ENCODE peak calls at places on chromosomes 7 and 10, in seven cellular contexts. Z is transverse colon; T is CD4-positive, alpha-beta T cell; P is Caco-2; K is CD8-positive, alpha-beta T cell; B is H1; J is fibroblast of lung. M is an unnamed sample.

GRCh38 chr7:28442540-28443420 is 30.5 kb downstream of the CREB5 start:
- DNase-seq in Z (no peak), T (no peak), P (peak; percentile 70), K (no peak), B (no peak), J (no peak), M (no peak)

GRCh38 chr10:32327364-32327691 is 19.6 kb downstream of the EPC1 start:
- DNase-seq in Z (no peak), T (no peak), P (no peak), K (no peak), B (no peak), J (peak; percentile 25), M (no peak)

GRCh38 chr7:25496394-25497103 is 268.3 kb upstream of the NPVF start:
- DNase-seq in Z (no peak), T (no peak), P (no peak), K (no peak), B (no peak), J (no peak), M (no peak)

GRCh38 chr7:144513332-144513731 is 109.8 kb upstream of the NOBOX start:
- DNase-seq in Z (no peak), T (no peak), P (no peak), K (no peak), B (no peak), J (peak; percentile 3), M (no peak)

GRCh38 chr10:102644066-102644645 is at the start of gene TRIM8:
- DNase-seq in Z (peak; percentile 69), T (peak; percentile 33), P (peak; percentile 62), K (peak; percentile 78), B (no peak), J (no peak), M (peak; percentile 85)

GRCh38 chr7:3979956-3980643 is 679.0 kb downstream of the SDK1 start:
- DNase-seq in Z (no peak), T (no peak), P (no peak), K (no peak), B (peak; percentile 5), J (no peak), M (no peak)

GRCh38 chr7:74083928-74084721 is 521 bp downstream of the LIMK1 start:
- DNase-seq in Z (peak; percentile 41), T (no peak), P (peak; percentile 66), K (no peak), B (no peak), J (peak; percentile 62), M (no peak)

GRCh38 chr10:96700477-96701099 is 19.7 kb downstream of the PIK3AP1 start:
- DNase-seq in Z (peak; percentile 51), T (no peak), P (no peak), K (no peak), B (no peak), J (no peak), M (peak; percentile 92)

GRCh38 chr10:33233191-33233590 is 101.3 kb downstream of the NRP1 start:
- DNase-seq in Z (no peak), T (no peak), P (no peak), K (no peak), B (no peak), J (no peak), M (no peak)

GRCh38 chr10:123865350-123865749 is 26.3 kb downstream of the CPXM2 start:
- DNase-seq in Z (no peak), T (no peak), P (no peak), K (no peak), B (no peak), J (no peak), M (no peak)

GRCh38 chr7:148042935-148043334 is 547.6 kb upstream of the C7orf33 start:
- DNase-seq in Z (no peak), T (no peak), P (no peak), K (no peak), B (no peak), J (no peak), M (no peak)

GRCh38 chr10:75438275-75438674 is 6.9 kb downstream of the LRMDA start:
- DNase-seq in Z (no peak), T (no peak), P (peak; percentile 46), K (no peak), B (no peak), J (no peak), M (no peak)
- H3K27me3 ChIP-seq in Z (no peaks in the 10 kb centered on the region), T (peaks cover 20% of the 10 kb centered on the region), P (no peaks in the 10 kb centered on the region), K (no peaks in the 10 kb centered on the region), B (peaks cover 23% of the 10 kb centered on the region), J (no peaks in the 10 kb centered on the region), M (no peaks in the 10 kb centered on the region)

GRCh38 chr7:50588937-50589336 is 23.7 kb upstream of the DDC start:
- DNase-seq in Z (no peak), T (no peak), P (no peak), K (no peak), B (no peak), J (no peak), M (no peak)
- TF ChIP-seq CTCF in Z (no peak), T (no peak), P (peak; percentile 1), K (no peak), B (peak; percentile 58), J (peak; percentile 15), M (no peak)

GRCh38 chr7:155355176-155355575 is 57.5 kb downstream of the INSIG1 start:
- DNase-seq in Z (no peak), T (no peak), P (no peak), K (no peak), B (no peak), J (no peak), M (peak; percentile 40)
- H3K27me3 ChIP-seq in Z (peaks cover 43% of the 10 kb centered on the region), T (peaks cover 3% of the 10 kb centered on the region), P (no peaks in the 10 kb centered on the region), K (no peaks in the 10 kb centered on the region), B (no peaks in the 10 kb centered on the region), J (no peaks in the 10 kb centered on the region), M (no peaks in the 10 kb centered on the region)

DNA sequence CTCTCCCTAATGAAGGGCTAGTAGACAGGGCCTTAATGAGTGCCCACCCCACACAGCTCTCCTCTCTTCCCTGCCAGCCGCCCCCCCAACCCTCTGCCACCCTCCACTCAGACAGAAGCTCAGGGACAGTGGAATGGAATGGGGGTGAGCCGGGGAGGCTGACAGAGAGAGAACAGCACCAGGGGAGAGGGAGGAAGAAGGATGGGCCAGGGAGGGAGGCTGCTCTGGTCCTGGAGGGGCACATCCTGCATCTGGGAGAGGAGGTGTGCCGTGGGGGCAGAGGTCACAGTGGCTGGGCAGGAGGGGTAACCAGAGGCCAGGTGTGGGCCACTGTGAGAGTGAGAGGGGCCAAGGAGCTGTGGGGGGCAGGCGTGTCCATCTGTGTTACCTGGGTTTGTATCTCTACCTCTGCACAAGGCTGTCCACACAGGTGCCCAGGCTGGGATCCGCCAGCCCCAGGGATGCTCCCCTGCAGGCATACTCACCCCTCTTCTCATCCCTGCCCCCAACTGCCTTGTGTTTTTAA is 2.4 kb downstream of the NYAP1 start:
- DNase-seq in Z (no peak), T (no peak), P (no peak), K (no peak), B (no peak), J (no peak), M (no peak)
- TF ChIP-seq CTCF in Z (no peak), T (no peak), P (no peak), K (no peak), B (no peak), J (no peak), M (no peak)

DNA sequence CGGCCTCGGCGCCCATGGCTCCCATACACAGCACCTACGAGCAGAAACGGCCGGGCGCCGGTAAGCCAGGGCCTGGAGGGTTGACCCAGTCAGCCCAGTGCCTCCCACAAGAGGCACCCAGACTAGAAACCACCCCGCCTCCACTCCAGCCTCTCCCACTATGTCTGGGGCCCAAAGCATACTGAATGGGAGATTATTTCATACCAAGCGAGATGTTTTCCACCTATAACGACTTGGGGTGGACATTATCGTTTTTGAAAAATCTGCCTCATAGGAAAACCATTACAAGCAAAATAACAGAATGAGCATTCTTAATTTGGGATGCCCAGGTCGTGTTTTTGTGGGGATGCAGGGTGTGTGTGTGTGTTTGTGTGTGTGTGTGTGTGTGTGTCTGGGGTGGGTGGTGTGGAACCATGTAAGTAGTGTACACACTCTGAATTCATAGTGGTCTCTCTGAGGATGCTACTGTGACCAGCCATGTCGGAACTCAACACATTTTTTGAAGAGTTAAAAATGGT is 1.6 kb downstream of the HOXA6 start:
- DNase-seq in Z (peak; percentile 29), T (no peak), P (peak; percentile 19), K (no peak), B (no peak), J (peak; percentile 61), M (no peak)
- H3K27me3 ChIP-seq in Z (peaks cover 19% of the 10 kb centered on the region), T (peaks cover 79% of the 10 kb centered on the region), P (no peaks in the 10 kb centered on the region), K (peaks cover 33% of the 10 kb centered on the region), B (peaks cover 100% of the 10 kb centered on the region), J (no peaks in the 10 kb centered on the region), M (no peaks in the 10 kb centered on the region)

GRCh38 chr10:124875596-124875995 is 66.3 kb upstream of the ZRANB1 start:
- DNase-seq in Z (no peak), T (no peak), P (no peak), K (no peak), B (no peak), J (peak; percentile 51), M (no peak)
- TF ChIP-seq CTCF in Z (no peak), T (no peak), P (no peak), K (no peak), B (no peak), J (peak; percentile 57), M (no peak)